ENCODE peak calls at places on chromosomes 6 and 20, in seven cellular contexts. F is transverse colon; V is CD8-positive, alpha-beta T cell; A is endothelial cell of umbilical vein; M is effector memory CD4-positive, alpha-beta T cell; C is left ventricle myocardium inferior; W is fibroblast of lung. R is an unnamed sample. For H3K4me1, the result is how much of the 10 kb centered on the place peaks cover.

GRCh38 chr6:56821005-56821432 is 133.9 kb upstream of the BEND6 start:
- DNase-seq in F (no peak), V (no peak), A (no peak), M (no peak), C (no peak), W (no peak), R (no peak)

GRCh38 chr6:139277161-139277560 is 14.6 kb downstream of the TXLNB start:
- DNase-seq in F (no peak), V (no peak), A (peak), M (no peak), C (no peak), W (peak), R (no peak)

GRCh38 chr6:26327450-26328264 is 37.3 kb upstream of the BTN3A2 start:
- DNase-seq in F (peak), V (peak), A (peak), M (peak), C (no peak), W (peak), R (peak)

GRCh38 chr6:105711216-105711615 is 308.3 kb upstream of the PREP start:
- DNase-seq in F (no peak), V (no peak), A (no peak), M (no peak), C (no peak), W (peak), R (no peak)

GRCh38 chr6:43277643-43278523 is 20.2 kb upstream of the SLC22A7 start:
- DNase-seq in F (peak), V (no peak), A (no peak), M (no peak), C (no peak), W (peak), R (no peak)

GRCh38 chr6:133227344-133227743 is 13.8 kb upstream of the EYA4 start:
- DNase-seq in F (no peak), V (no peak), A (no peak), M (no peak), C (no peak), W (no peak), R (no peak)

GRCh38 chr6:43833996-43834390 is 64.0 kb downstream of the VEGFA start:
- DNase-seq in F (no peak), V (no peak), A (no peak), M (no peak), C (no peak), W (no peak), R (no peak)

GRCh38 chr6:29926081-29926794 is 16.1 kb upstream of the HLA-A start:
- DNase-seq in F (peak), V (no peak), A (no peak), M (no peak), C (peak), W (no peak), R (no peak)

GRCh38 chr6:12331474-12331873 is 41.3 kb downstream of the EDN1 start:
- DNase-seq in F (no peak), V (no peak), A (no peak), M (no peak), C (no peak), W (no peak), R (no peak)

GRCh38 chr6:139943391-139943790 is 568.9 kb upstream of the CITED2 start:
- DNase-seq in F (no peak), V (no peak), A (peak), M (no peak), C (no peak), W (peak), R (no peak)

GRCh38 chr20:61666471-61666832 is 399.2 kb downstream of the TAF4 start:
- DNase-seq in F (no peak), V (no peak), A (no peak), M (no peak), C (no peak), W (no peak), R (no peak)

GRCh38 chr6:42369568-42369967 is 82.2 kb downstream of the TRERF1 start:
- DNase-seq in F (peak), V (no peak), A (no peak), M (no peak), C (no peak), W (no peak), R (no peak)

GRCh38 chr20:37986873-37987601 is 46.2 kb downstream of the TTI1 start:
- DNase-seq in F (peak), V (no peak), A (no peak), M (no peak), C (peak), W (peak), R (no peak)

GRCh38 chr6:41607736-41608135 is 30.5 kb upstream of the MDFI start:
- DNase-seq in F (no peak), V (no peak), A (no peak), M (no peak), C (no peak), W (no peak), R (no peak)

GRCh38 chr6:37006793-37007339 is 1.4 kb downstream of the FGD2 start:
- DNase-seq in F (no peak), V (no peak), A (no peak), M (no peak), C (no peak), W (peak), R (no peak)

GRCh38 chr6:37005827-37006514 is 516 bp downstream of the FGD2 start:
- DNase-seq in F (no peak), V (no peak), A (no peak), M (no peak), C (no peak), W (no peak), R (no peak)

GRCh38 chr6:37007340-37008043 is 2.0 kb downstream of the FGD2 start:
- DNase-seq in F (peak), V (no peak), A (no peak), M (no peak), C (no peak), W (no peak), R (no peak)

GRCh38 chr6:37004044-37004984 is 1.1 kb upstream of the FGD2 start:
- DNase-seq in F (no peak), V (no peak), A (no peak), M (no peak), C (no peak), W (no peak), R (no peak)

DNA sequence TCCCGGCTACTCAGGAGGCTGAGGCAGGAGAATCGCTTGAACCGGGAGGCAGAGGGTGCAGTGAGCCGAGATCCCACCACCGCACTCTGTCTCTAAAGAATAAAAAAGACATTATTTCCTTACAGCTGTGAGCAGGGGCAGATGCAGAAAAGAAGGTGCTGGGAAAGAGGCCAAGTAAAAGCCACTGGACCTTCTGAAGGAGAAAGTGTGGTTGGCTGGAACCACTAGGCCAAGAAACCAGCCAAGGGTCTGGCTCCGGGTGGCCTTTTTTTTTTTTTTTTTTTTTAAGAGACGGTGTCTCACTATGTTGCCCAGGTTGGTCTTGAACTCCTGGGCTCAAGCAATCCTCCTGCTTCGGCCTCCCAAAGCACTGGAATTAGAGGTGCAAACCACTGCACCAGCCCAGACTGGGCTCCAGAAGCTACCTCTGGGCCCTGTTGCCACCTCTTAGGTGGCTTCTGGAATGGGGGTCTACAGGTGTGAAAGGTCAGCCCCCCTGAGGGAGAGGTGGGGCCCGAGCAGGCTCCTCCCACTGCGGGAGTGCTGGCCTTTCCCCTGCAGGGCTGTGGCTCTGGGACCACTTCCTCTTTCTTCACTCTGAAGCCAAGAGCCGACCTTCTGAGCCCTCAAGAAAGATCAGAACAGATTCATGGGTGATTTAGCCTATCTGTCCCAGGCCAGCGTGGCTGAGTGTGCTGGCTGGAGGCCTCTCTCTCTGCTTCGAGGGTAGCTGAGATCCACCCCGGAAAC is at the start of gene FGD2:
- DNase-seq in F (peak), V (no peak), A (no peak), M (no peak), C (no peak), W (no peak), R (no peak)
- H3K4me3 ChIP-seq in F (peak), V (no peak), A (no peak), M (no peak), C (peak), W (no peak), R (no peak)

GRCh38 chr20:60115452-60115851 is 157.2 kb downstream of the CDH26 start:
- DNase-seq in F (no peak), V (no peak), A (no peak), M (no peak), C (no peak), W (no peak), R (no peak)

GRCh38 chr20:60117040-60117439 is 158.8 kb downstream of the CDH26 start:
- DNase-seq in F (no peak), V (no peak), A (no peak), M (no peak), C (no peak), W (no peak), R (no peak)

GRCh38 chr20:60113024-60113724 is 155.0 kb downstream of the CDH26 start:
- DNase-seq in F (no peak), V (no peak), A (no peak), M (no peak), C (no peak), W (no peak), R (no peak)

GRCh38 chr20:60116128-60116909 is 158.1 kb downstream of the CDH26 start:
- DNase-seq in F (no peak), V (no peak), A (no peak), M (no peak), C (no peak), W (no peak), R (no peak)

DNA sequence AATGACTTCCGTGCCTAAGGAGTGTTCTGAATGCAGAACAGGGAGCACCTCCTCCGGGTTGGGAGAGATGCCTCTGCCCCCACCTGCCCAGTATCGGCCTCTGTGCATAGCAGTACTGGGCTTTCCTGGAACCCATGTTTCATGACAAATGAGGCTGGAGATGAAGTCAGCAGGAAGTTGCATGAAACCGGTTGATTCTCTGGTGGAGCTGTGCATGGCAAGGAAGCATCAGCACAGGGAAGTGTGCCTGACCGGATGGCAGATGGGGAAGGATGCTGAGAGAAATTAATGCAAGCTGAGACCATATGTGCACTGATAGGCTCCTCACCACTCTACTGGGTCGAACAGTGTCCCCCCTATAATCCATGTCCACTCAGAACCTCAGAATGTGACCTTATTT is 155.5 kb downstream of the CDH26 start:
- DNase-seq in F (no peak), V (no peak), A (no peak), M (no peak), C (no peak), W (no peak), R (no peak)
- H3K27ac ChIP-seq in F (no peak), V (no peak), A (no peak), M (no peak), C (no peak), W (no peak), R (no peak)

DNA sequence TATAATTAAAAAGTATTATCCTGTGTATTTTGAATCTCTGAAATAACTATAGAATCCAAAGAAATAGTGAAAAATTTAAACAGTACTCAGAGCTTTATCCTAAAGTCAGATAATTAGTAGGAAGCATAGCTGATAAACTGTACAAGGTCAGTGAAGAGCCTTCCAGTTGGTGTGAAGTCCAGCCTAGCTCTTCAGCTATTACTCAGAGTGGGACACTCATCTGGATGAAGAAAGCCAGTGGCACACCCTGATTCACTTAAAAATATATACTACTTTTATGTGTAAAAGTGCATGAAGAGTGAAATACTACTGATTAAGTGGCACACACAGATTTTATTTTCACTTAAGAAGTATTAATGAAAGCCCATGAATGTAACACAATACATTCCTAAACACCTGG is 3.1 kb downstream of the IFNGR1 start:
- DNase-seq in F (no peak), V (no peak), A (no peak), M (no peak), C (no peak), W (no peak), R (no peak)
- H3K4me1 ChIP-seq in F (under half), V (under half), A (under half), M (under half), C (half or more), W (under half), R (half or more)

GRCh38 chr6:78910611-78911134 is 43.3 kb downstream of the IRAK1BP1 start:
- DNase-seq in F (peak), V (no peak), A (peak), M (no peak), C (peak), W (peak), R (no peak)

GRCh38 chr6:78908621-78909020 is 41.3 kb downstream of the IRAK1BP1 start:
- DNase-seq in F (no peak), V (no peak), A (no peak), M (no peak), C (no peak), W (no peak), R (no peak)

GRCh38 chr6:78909391-78909790 is 42.0 kb downstream of the IRAK1BP1 start:
- DNase-seq in F (no peak), V (no peak), A (no peak), M (no peak), C (no peak), W (peak), R (no peak)

GRCh38 chr6:78916411-78916810 is 49.1 kb downstream of the IRAK1BP1 start:
- DNase-seq in F (no peak), V (no peak), A (no peak), M (no peak), C (no peak), W (no peak), R (no peak)

GRCh38 chr6:78911218-78911617 is 43.9 kb downstream of the IRAK1BP1 start:
- DNase-seq in F (no peak), V (no peak), A (no peak), M (no peak), C (no peak), W (no peak), R (no peak)
- H3K4me3 ChIP-seq in F (peak), V (no peak), A (no peak), M (no peak), C (peak), W (no peak), R (no peak)

GRCh38 chr6:114297135-114297534 is 45.7 kb downstream of the HS3ST5 start:
- DNase-seq in F (no peak), V (no peak), A (no peak), M (no peak), C (no peak), W (no peak), R (no peak)

GRCh38 chr6:114304304-114304887 is 38.4 kb downstream of the HS3ST5 start:
- DNase-seq in F (no peak), V (no peak), A (peak), M (no peak), C (no peak), W (peak), R (no peak)

DNA sequence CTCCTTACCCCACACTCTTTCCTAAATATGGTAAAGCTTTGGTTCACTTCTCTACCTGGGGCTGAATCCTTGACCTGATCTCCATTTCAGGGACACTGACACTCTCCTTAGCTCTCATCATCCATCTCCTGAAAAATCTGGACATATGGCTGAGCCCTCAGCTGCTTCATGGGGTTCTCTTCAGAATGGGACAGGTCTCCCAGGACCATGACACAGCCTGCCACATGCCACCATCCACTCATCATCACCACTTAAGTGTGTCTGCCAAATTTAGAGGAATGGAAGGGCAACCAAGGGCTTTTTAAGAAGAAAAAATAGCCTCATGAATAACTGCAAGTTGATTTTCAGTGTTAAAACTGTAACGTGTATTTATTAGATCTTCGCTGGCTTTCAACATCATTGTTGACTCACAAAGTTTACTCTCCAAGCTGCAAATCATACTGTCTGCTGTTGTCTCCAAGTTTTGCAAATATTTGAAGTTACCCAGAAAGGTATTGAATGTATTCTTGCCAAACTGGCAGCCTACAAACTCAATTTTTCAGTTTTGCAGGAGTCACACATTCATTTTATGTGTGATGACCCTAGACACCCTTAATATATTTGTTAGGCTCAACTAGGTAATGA is 41.1 kb downstream of the HS3ST5 start:
- DNase-seq in F (no peak), V (no peak), A (no peak), M (no peak), C (no peak), W (no peak), R (no peak)
- H3K27ac ChIP-seq in F (no peak), V (no peak), A (no peak), M (no peak), C (no peak), W (no peak), R (no peak)

GRCh38 chr6:90120327-90120726 is 176.3 kb downstream of the BACH2 start:
- DNase-seq in F (no peak), V (no peak), A (no peak), M (no peak), C (no peak), W (no peak), R (no peak)

GRCh38 chr6:90119618-90120017 is 177.0 kb downstream of the BACH2 start:
- DNase-seq in F (no peak), V (no peak), A (no peak), M (no peak), C (no peak), W (no peak), R (no peak)

GRCh38 chr6:90121982-90122381 is 174.7 kb downstream of the BACH2 start:
- DNase-seq in F (no peak), V (no peak), A (no peak), M (no peak), C (no peak), W (peak), R (no peak)

GRCh38 chr6:90113389-90113788 is 183.3 kb downstream of the BACH2 start:
- DNase-seq in F (no peak), V (no peak), A (no peak), M (no peak), C (no peak), W (no peak), R (no peak)

DNA sequence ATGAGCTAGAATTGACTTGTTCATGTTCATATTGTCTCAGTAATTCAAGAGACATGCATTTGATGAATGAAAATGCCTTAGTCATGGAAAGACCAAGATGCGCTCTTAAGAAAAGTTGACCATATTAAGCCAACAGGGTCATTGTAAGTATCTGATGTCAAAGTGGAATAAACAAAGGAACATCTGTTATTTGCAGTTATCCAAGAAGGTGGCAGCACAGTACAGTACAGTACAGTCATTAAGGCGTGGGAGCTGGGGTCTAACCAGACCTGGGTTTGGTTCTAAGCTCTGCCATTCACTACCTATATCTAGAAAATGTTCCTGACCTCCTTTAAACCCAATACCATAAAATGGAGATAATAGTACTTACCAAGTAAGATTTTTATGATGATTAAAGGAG is 178.1 kb downstream of the BACH2 start:
- DNase-seq in F (no peak), V (no peak), A (no peak), M (no peak), C (no peak), W (no peak), R (no peak)
- H3K4me1 ChIP-seq in F (under half), V (under half), A (under half), M (under half), C (under half), W (under half), R (under half)

DNA sequence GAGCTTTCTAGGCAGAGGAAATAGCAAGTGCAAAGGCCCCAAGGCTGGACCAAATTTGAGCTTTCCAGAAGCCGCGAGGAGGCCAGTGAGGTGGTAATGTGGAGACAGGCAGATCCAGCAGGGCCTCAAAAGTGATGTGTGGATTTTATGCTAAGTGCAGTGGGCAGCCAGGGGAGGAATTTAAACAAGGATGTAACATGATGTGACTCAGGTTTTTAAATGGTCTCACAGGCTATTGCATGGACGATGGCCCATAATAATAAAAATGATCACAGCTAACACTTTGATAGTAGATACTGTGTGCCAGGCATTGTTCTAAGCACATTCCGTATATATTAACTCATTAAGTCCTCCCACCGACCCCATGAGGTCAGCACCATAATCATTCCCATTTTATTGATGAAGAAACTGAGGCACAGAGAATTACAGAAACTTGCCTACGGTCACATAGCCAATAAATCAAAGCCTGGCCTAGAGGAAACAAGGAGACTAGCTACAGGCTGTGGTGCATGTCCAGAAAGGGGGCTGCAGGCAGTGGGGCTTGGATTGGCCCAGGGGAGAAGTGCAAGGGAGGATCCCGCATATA is 18.0 kb upstream of the PREX1 start:
- DNase-seq in F (no peak), V (no peak), A (peak), M (no peak), C (no peak), W (peak), R (no peak)
- H3K4me3 ChIP-seq in F (no peak), V (no peak), A (no peak), M (no peak), C (no peak), W (no peak), R (no peak)

DNA sequence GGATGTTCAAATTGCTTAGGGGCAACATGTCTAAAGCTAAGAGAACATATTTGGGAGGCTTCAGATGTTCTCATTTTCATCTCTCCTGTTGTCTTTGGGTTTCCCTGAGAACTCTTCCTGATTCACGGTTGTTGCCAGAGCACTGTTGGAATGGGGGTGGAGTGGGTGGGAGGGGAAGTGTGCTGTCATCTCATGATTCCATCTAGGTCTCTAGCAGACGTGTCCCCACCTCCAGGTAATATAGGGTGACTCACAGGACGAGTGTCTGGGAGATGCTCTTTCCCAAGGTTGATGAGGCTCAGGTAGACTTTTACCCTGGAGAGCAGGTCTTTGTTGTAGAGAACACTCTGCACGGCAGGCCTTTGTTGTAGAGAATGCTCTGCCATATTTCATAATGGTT is 636.9 kb downstream of the QKI start:
- DNase-seq in F (no peak), V (no peak), A (no peak), M (no peak), C (no peak), W (no peak), R (no peak)
- H3K27ac ChIP-seq in F (no peak), V (no peak), A (no peak), M (no peak), C (no peak), W (no peak), R (no peak)